ENCODE peak calls at places on chromosomes 3 and 15, in six cellular contexts. U is GM12878, W is esophagus squamous epithelium, Z is heart left ventricle, T is IMR-90, Q is breast epithelium. R is an unnamed sample. For H3K27me3, the result is how much of the 10 kb centered on the place peaks cover.

GRCh38 chr15:87207945-87208580 is 1048.5 kb downstream of the NTRK3 start:
- DNase-seq in U (no peak), W (no peak), Z (no peak), T (peak), Q (no peak), R (no peak)

GRCh38 chr15:52730163-52730562 is 51.0 kb upstream of the ATOSA start:
- DNase-seq in U (peak), W (no peak), Z (no peak), T (peak), Q (no peak), R (peak)

GRCh38 chr3:106204160-106204868 is 335.5 kb upstream of the CBLB start:
- DNase-seq in U (no peak), W (no peak), Z (no peak), T (peak), Q (no peak), R (no peak)

GRCh38 chr15:64532921-64533320 is 72.5 kb downstream of the ZNF609 start:
- DNase-seq in U (no peak), W (no peak), Z (no peak), T (no peak), Q (no peak), R (no peak)

GRCh38 chr3:185813691-185814215 is 11.1 kb downstream of the IGF2BP2 start:
- DNase-seq in U (no peak), W (no peak), Z (no peak), T (peak), Q (no peak), R (no peak)

GRCh38 chr3:10173926-10174435 is 9.3 kb downstream of the IRAK2 start:
- DNase-seq in U (no peak), W (no peak), Z (peak), T (peak), Q (no peak), R (peak)

GRCh38 chr3:52771334-52771681 is 568 bp upstream of the NEK4 start:
- DNase-seq in U (no peak), W (no peak), Z (no peak), T (no peak), Q (no peak), R (no peak)

GRCh38 chr3:101281616-101282015 is 38.8 kb downstream of the IMPG2 start:
- DNase-seq in U (no peak), W (no peak), Z (no peak), T (no peak), Q (no peak), R (no peak)

GRCh38 chr3:55402886-55403605 is 84.1 kb downstream of the WNT5A start:
- DNase-seq in U (no peak), W (no peak), Z (no peak), T (peak), Q (no peak), R (no peak)

GRCh38 chr3:56845505-56845904 is 43.8 kb upstream of the ARHGEF3 start:
- DNase-seq in U (no peak), W (no peak), Z (no peak), T (no peak), Q (no peak), R (no peak)

GRCh38 chr3:51735950-51736349 is 29.1 kb downstream of the GRM2 start:
- DNase-seq in U (no peak), W (no peak), Z (no peak), T (no peak), Q (no peak), R (no peak)

GRCh38 chr15:43799945-43800285 is at the start of gene SERINC4:
- DNase-seq in U (no peak), W (no peak), Z (no peak), T (no peak), Q (no peak), R (no peak)

DNA sequence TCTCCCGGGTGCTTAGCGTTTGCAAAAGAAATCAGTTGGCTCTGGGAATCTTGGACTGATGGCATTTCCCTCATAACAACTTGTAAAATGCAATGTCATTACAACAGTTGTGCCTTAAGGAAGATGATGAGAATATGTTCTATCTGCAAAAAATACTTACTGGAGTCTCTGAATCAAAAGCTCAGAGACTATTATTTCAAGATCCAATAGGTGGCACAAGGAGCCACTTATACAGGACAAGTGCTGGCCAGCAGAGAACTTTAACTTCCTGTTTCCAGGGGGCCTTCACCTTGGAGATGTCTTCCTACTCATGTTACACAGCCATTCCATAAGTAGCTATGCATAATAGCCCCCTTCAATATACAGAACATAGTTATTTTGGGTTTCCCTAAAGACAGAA is 8.9 kb upstream of the RPS27L start:
- DNase-seq in U (no peak), W (no peak), Z (no peak), T (no peak), Q (no peak), R (no peak)
- TF ChIP-seq POLR2A in U (no peak), W (no peak), Z (no peak), T (no peak), Q (no peak), R (no peak)

GRCh38 chr15:37112963-37113362 is 12.6 kb upstream of the MEIS2 start:
- DNase-seq in U (no peak), W (no peak), Z (no peak), T (no peak), Q (no peak), R (no peak)
- H3K27me3 ChIP-seq in U (under half), W (under half), Z (under half), T (under half), Q (under half), R (under half)

GRCh38 chr3:152160350-152161011 is 108.2 kb upstream of the MBNL1 start:
- DNase-seq in U (peak), W (no peak), Z (no peak), T (no peak), Q (no peak), R (no peak)

GRCh38 chr3:152157337-152157736 is 111.4 kb upstream of the MBNL1 start:
- DNase-seq in U (no peak), W (no peak), Z (no peak), T (no peak), Q (no peak), R (no peak)

GRCh38 chr3:152156880-152157279 is 111.8 kb upstream of the MBNL1 start:
- DNase-seq in U (peak), W (no peak), Z (no peak), T (no peak), Q (no peak), R (no peak)

GRCh38 chr3:152155654-152156053 is 113.1 kb upstream of the MBNL1 start:
- DNase-seq in U (no peak), W (no peak), Z (no peak), T (no peak), Q (no peak), R (no peak)

DNA sequence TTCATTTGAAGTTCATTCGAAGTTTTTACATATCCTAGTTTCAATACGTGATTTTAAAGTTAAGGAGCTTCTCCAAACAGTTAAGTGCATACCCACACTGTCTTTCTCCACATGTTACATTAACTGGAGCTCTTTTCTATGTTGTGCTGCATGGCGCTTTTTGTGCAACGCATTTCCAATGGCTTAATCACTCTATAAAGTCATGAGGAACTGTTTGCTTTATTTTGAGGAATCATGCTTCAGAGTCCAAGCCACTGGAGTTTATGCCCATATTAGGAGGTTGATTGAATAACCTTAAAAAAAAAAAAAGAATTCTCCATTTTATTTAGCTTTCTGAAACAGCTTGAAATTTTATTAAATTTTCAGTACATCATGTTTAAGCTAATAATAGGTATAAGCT is 109.4 kb upstream of the MBNL1 start:
- DNase-seq in U (no peak), W (no peak), Z (no peak), T (peak), Q (no peak), R (no peak)
- TF ChIP-seq POLR2A in U (no peak), W (no peak), Z (no peak), T (no peak), Q (no peak), R (no peak)

DNA sequence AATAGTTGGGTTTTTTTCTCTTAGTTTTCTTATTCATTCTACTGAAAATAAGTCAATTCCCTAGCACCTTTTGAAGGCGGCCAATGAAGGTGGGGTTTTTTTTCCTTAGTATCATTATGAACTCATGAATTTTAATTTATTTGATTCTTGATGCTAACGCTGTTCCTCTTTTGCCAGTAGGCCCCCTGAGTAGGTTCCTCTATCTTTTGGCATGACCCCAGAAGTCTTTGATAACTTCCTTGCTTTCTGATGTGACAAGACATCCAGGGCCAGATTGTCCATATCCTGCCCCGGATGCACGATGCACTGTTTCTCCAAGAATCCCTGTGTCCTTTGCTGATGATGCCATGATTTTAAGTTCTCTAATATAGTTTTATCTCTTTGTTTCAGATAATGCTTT is 20.6 kb downstream of the LRRK1 start:
- DNase-seq in U (no peak), W (no peak), Z (no peak), T (no peak), Q (no peak), R (no peak)
- H3K27me3 ChIP-seq in U (under half), W (under half), Z (under half), T (under half), Q (under half), R (under half)

R was measured in Peyer's patch.